ENCODE peak calls at places on chromosomes 16 and 17, in nine cellular contexts. U is stomach, P is transverse colon, E is GM23338, W is prostate gland, X is SK-N-MC, L is spleen, Q is breast epithelium, D is Panc1. B is an unnamed sample.

GRCh38 chr16:57343131-57343731 is 15.4 kb upstream of the CCL22 start:
- DNase-seq in U (no peak), P (no peak), E (no peak), W (no peak), X (no peak), L (no peak), Q (no peak), D (no peak), B (no peak)

GRCh38 chr17:62804822-62805221 is 3.3 kb downstream of the MARCHF10 start:
- DNase-seq in U (no peak), P (no peak), E (no peak), W (no peak), X (no peak), L (no peak), Q (no peak), D (no peak), B (no peak)

GRCh38 chr17:47905221-47905733 is 9.2 kb downstream of the SP2 start:
- DNase-seq in U (peak), P (peak), E (no peak), W (peak), X (no peak), L (no peak), Q (peak), D (no peak), B (no peak)

GRCh38 chr16:4283939-4284338 is 11.1 kb upstream of the TFAP4 start:
- DNase-seq in U (no peak), P (no peak), E (no peak), W (no peak), X (no peak), L (no peak), Q (no peak), D (no peak), B (no peak)

GRCh38 chr17:52032454-52032853 is 126.1 kb downstream of the CA10 start:
- DNase-seq in U (no peak), P (no peak), E (no peak), W (peak), X (no peak), L (no peak), Q (no peak), D (no peak), B (no peak)

GRCh38 chr17:82524540-82524939 is 5.0 kb downstream of the FOXK2 start:
- DNase-seq in U (no peak), P (no peak), E (no peak), W (no peak), X (no peak), L (no peak), Q (no peak), D (no peak), B (no peak)

GRCh38 chr17:41544935-41545334 is 16.8 kb upstream of the KRT19 start:
- DNase-seq in U (no peak), P (no peak), E (no peak), W (no peak), X (no peak), L (no peak), Q (no peak), D (no peak), B (no peak)

GRCh38 chr17:251531-251930 is 70.1 kb upstream of the DOC2B start:
- DNase-seq in U (no peak), P (peak), E (no peak), W (no peak), X (no peak), L (peak), Q (no peak), D (no peak), B (no peak)

GRCh38 chr17:65183736-65184135 is 46.6 kb downstream of the RGS9 start:
- DNase-seq in U (no peak), P (no peak), E (peak), W (peak), X (no peak), L (no peak), Q (peak), D (no peak), B (no peak)

GRCh38 chr16:17364319-17365210 is 106.2 kb downstream of the XYLT1 start:
- DNase-seq in U (no peak), P (no peak), E (no peak), W (peak), X (peak), L (no peak), Q (no peak), D (no peak), B (no peak)

GRCh38 chr16:27363246-27363632 is 38.7 kb upstream of the IL21R start:
- DNase-seq in U (no peak), P (no peak), E (no peak), W (no peak), X (no peak), L (no peak), Q (no peak), D (no peak), B (no peak)

GRCh38 chr16:27362570-27363245 is 39.3 kb upstream of the IL21R start:
- DNase-seq in U (no peak), P (no peak), E (no peak), W (no peak), X (no peak), L (no peak), Q (no peak), D (no peak), B (no peak)

GRCh38 chr16:27364493-27365141 is 37.4 kb upstream of the IL21R start:
- DNase-seq in U (peak), P (peak), E (no peak), W (peak), X (no peak), L (no peak), Q (no peak), D (no peak), B (no peak)

GRCh38 chr16:27365142-27366089 is 36.6 kb upstream of the IL21R start:
- DNase-seq in U (no peak), P (no peak), E (no peak), W (no peak), X (no peak), L (no peak), Q (no peak), D (no peak), B (no peak)

GRCh38 chr16:27363797-27364196 is 38.2 kb upstream of the IL21R start:
- DNase-seq in U (peak), P (peak), E (no peak), W (peak), X (no peak), L (no peak), Q (peak), D (no peak), B (no peak)
- TF ChIP-seq POLR2AphosphoS5 in U (peak), P (no peak), E (no peak), W (no peak), X (no peak), L (peak), Q (peak), D (no peak), B (no peak)

GRCh38 chr17:16440814-16441629 is 25.7 kb downstream of the TRPV2 start:
- DNase-seq in U (no peak), P (no peak), E (no peak), W (no peak), X (no peak), L (no peak), Q (no peak), D (no peak), B (no peak)
- TF ChIP-seq POLR2AphosphoS5 in U (no peak), P (no peak), E (peak), W (no peak), X (no peak), L (no peak), Q (no peak), D (peak), B (peak)

DNA sequence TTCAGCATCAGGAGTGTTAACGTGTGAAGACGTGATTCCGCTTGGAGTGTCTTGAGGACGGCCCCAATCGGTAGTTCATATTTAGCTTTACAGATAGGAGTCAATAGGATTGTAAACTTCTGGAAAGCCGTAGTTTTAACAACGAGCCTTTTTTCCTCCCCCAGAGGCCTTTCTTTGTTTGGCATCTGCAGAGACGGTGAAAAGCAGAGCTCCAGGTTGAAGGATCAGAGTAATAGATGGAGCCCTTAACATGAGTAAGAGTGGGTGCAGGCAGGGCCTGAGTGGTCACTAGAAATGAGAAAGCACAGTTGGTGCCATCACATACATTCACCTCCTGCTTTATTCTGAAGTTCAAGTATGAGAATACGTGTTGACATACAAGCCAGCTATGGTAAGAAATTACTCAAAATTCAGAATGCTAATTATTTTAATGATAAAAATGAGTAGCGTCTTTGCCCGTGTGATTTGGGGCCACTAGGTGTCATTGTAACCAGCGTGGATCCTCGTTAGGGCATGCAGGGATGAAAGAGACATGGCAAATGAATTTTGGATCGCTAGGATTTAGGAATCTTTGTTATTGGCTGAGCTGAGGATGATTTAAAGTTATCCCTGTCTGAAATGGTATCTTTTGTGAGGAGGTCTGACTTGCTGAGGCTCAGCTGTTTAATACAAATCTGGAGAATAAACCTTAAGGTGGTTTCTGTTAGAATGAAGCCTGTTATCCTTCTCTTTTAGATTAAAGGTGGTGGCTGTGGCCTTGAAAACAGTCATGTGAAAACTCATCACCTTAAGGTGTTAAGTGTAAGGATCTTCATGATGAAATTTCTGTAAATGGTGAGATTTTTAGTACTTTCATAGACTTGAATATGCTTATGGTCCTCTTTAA is 18.6 kb downstream of the PRCD start:
- DNase-seq in U (no peak), P (no peak), E (no peak), W (no peak), X (no peak), L (no peak), Q (no peak), D (no peak), B (no peak)
- TF ChIP-seq POLR2AphosphoS5 in U (no peak), P (no peak), E (no peak), W (peak), X (no peak), L (no peak), Q (no peak), D (no peak), B (no peak)

DNA sequence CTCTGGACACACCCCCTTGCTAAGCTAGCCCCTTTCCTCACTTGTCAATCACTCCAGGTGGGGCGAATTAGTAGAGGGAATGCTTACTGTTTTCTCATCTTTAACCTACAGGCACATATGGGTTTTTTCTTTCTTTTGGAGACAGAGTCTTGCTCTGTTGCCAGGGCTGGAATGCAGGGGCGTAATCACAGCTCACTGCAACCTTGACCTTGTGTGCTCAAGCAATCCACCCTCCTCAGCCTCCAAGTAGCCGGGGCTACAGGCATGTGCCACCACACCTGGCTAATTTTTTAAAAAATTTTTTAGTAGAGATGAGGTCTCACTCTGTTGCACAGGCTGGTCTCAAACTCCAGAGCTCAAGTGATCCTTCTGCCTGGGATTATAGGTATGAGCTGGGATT is 38.8 kb upstream of the RHBDL3 start:
- DNase-seq in U (no peak), P (no peak), E (peak), W (no peak), X (no peak), L (no peak), Q (no peak), D (no peak), B (no peak)
- TF ChIP-seq POLR2AphosphoS5 in U (no peak), P (no peak), E (no peak), W (no peak), X (no peak), L (no peak), Q (no peak), D (no peak), B (no peak)

B was measured in GM12892.